ENCODE peak calls at places on chromosomes 3 and 15, in ten cellular contexts. E is uterus, I is stomach, G is A549, N is IMR-90, P is breast epithelium, V is body of pancreas, Z is tibial nerve, O is adrenal gland, L is sigmoid colon. F is an unnamed sample.

GRCh38 chr3:129534428-129535027 is 6.1 kb downstream of the RHO start:
- DNase-seq in E (no peak), I (no peak), G (no peak), N (no peak), P (no peak), V (peak), Z (no peak), O (peak), L (no peak), F (no peak)

GRCh38 chr15:101578443-101578894 is 73.7 kb downstream of the TM2D3 start:
- DNase-seq in E (no peak), I (peak), G (peak), N (no peak), P (no peak), V (peak), Z (no peak), O (peak), L (no peak), F (peak)

GRCh38 chr15:35309886-35310285 is 224.8 kb upstream of the NANOGP8 start:
- DNase-seq in E (no peak), I (no peak), G (no peak), N (peak), P (no peak), V (no peak), Z (no peak), O (no peak), L (no peak), F (no peak)

GRCh38 chr15:57924536-57924935 is 141.0 kb downstream of the ALDH1A2 start:
- DNase-seq in E (no peak), I (no peak), G (no peak), N (no peak), P (no peak), V (no peak), Z (no peak), O (no peak), L (no peak), F (no peak)

GRCh38 chr3:129180461-129180860 is 3.2 kb downstream of the CNBP start:
- DNase-seq in E (no peak), I (no peak), G (no peak), N (no peak), P (no peak), V (no peak), Z (no peak), O (no peak), L (no peak), F (no peak)

GRCh38 chr15:89492111-89492641 is 4.2 kb downstream of the RHCG start:
- DNase-seq in E (no peak), I (no peak), G (no peak), N (no peak), P (no peak), V (no peak), Z (no peak), O (no peak), L (peak), F (no peak)

GRCh38 chr15:52466134-52466701 is 62.5 kb downstream of the MYO5A start:
- DNase-seq in E (no peak), I (peak), G (no peak), N (no peak), P (no peak), V (peak), Z (no peak), O (peak), L (peak), F (no peak)

GRCh38 chr3:13479332-13479581 is 849 bp upstream of the HDAC11 start:
- DNase-seq in E (peak), I (peak), G (no peak), N (no peak), P (no peak), V (peak), Z (no peak), O (peak), L (no peak), F (no peak)

GRCh38 chr3:40971191-40972168 is 227.8 kb upstream of the CTNNB1 start:
- DNase-seq in E (peak), I (peak), G (peak), N (peak), P (no peak), V (peak), Z (peak), O (peak), L (peak), F (no peak)

GRCh38 chr15:101386006-101386405 is 91.0 kb upstream of the SNRPA1 start:
- DNase-seq in E (no peak), I (no peak), G (no peak), N (no peak), P (no peak), V (no peak), Z (no peak), O (no peak), L (no peak), F (no peak)

GRCh38 chr15:31374489-31374888 is 47.9 kb downstream of the KLF13 start:
- DNase-seq in E (no peak), I (no peak), G (no peak), N (no peak), P (no peak), V (no peak), Z (no peak), O (no peak), L (no peak), F (no peak)

GRCh38 chr3:64852738-64853137 is 164.9 kb upstream of the ADAMTS9 start:
- DNase-seq in E (no peak), I (no peak), G (peak), N (no peak), P (no peak), V (no peak), Z (no peak), O (no peak), L (no peak), F (no peak)

GRCh38 chr3:35263477-35263876 is 375.8 kb upstream of the ARPP21 start:
- DNase-seq in E (no peak), I (no peak), G (no peak), N (no peak), P (no peak), V (no peak), Z (no peak), O (no peak), L (no peak), F (no peak)

GRCh38 chr3:186783070-186783730 is at the start of gene EIF4A2:
- DNase-seq in E (peak), I (peak), G (peak), N (peak), P (peak), V (peak), Z (peak), O (peak), L (peak), F (peak)

GRCh38 chr3:186785517-186786018 is 2.2 kb downstream of the EIF4A2 start:
- DNase-seq in E (no peak), I (no peak), G (no peak), N (no peak), P (no peak), V (no peak), Z (no peak), O (no peak), L (no peak), F (no peak)

GRCh38 chr3:186782542-186783069 is 771 bp upstream of the EIF4A2 start:
- DNase-seq in E (no peak), I (no peak), G (no peak), N (no peak), P (no peak), V (no peak), Z (no peak), O (no peak), L (no peak), F (peak)

GRCh38 chr3:186784820-186785516 is 1.6 kb downstream of the EIF4A2 start:
- DNase-seq in E (no peak), I (no peak), G (no peak), N (no peak), P (no peak), V (peak), Z (no peak), O (no peak), L (no peak), F (peak)

GRCh38 chr3:186783731-186784515 is 546 bp downstream of the EIF4A2 start:
- DNase-seq in E (peak), I (peak), G (peak), N (peak), P (peak), V (peak), Z (peak), O (peak), L (peak), F (peak)
- TF ChIP-seq POLR2A in E (peak), I (no peak), G (peak), N (no peak), P (no peak), V (no peak), Z (peak), O (peak), L (peak), F (peak)

GRCh38 chr3:32780735-32781210 is 37.0 kb upstream of the TRIM71 start:
- DNase-seq in E (peak), I (peak), G (peak), N (peak), P (no peak), V (peak), Z (no peak), O (peak), L (peak), F (peak)

GRCh38 chr3:32780071-32780734 is 37.6 kb upstream of the TRIM71 start:
- DNase-seq in E (no peak), I (no peak), G (no peak), N (no peak), P (no peak), V (no peak), Z (no peak), O (no peak), L (peak), F (no peak)

GRCh38 chr3:32778389-32778788 is 39.4 kb upstream of the TRIM71 start:
- DNase-seq in E (no peak), I (no peak), G (no peak), N (no peak), P (no peak), V (no peak), Z (no peak), O (no peak), L (peak), F (no peak)

GRCh38 chr3:32782417-32782816 is 35.4 kb upstream of the TRIM71 start:
- DNase-seq in E (no peak), I (no peak), G (no peak), N (no peak), P (no peak), V (no peak), Z (no peak), O (no peak), L (peak), F (no peak)

DNA sequence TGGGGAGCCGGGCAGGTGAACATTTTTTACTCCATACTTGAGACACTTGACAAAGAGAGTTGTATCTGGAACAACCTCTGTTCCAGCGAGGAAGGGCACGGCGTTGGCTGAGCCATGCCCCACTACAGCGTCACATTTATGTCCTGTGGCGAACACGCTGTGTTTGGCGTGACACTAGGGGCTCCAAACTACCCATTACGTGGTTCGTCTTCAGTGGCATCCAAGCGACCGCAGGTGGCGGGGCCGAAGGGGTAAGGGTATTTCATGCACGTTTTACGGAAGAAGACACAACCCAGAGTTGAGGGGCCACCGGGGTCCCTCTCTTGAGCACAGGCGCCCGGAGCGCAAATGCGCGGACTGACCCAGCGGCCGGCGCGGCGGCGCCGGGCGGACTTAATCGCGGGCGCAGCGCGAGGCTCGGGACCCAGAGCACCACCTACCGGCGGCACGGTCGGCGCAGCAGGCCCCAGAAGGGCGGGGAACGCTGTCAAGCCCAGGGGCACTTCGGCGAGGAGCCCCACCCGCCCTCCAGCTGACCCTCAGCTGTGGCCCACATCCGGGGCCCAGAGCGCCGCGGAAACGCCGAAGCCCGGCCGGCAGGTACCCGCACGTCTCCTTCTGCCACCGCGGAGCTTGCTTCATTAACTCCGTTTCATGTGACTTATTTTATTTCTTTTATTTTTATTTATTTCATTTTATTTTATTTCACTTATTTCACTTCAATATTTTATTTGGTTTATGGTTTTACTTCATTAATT is 36.4 kb upstream of the TRIM71 start:
- DNase-seq in E (peak), I (peak), G (peak), N (peak), P (peak), V (peak), Z (peak), O (peak), L (peak), F (peak)
- TF ChIP-seq POLR2A in E (no peak), I (no peak), G (no peak), N (no peak), P (no peak), V (no peak), Z (no peak), O (no peak), L (no peak), F (no peak)

GRCh38 chr3:184716652-184717607 is 5.1 kb upstream of the MAGEF1 start:
- DNase-seq in E (peak), I (no peak), G (no peak), N (peak), P (no peak), V (no peak), Z (no peak), O (peak), L (no peak), F (no peak)
- TF ChIP-seq POLR2A in E (no peak), I (no peak), G (no peak), N (no peak), P (no peak), V (no peak), Z (no peak), O (no peak), L (no peak), F (no peak)

DNA sequence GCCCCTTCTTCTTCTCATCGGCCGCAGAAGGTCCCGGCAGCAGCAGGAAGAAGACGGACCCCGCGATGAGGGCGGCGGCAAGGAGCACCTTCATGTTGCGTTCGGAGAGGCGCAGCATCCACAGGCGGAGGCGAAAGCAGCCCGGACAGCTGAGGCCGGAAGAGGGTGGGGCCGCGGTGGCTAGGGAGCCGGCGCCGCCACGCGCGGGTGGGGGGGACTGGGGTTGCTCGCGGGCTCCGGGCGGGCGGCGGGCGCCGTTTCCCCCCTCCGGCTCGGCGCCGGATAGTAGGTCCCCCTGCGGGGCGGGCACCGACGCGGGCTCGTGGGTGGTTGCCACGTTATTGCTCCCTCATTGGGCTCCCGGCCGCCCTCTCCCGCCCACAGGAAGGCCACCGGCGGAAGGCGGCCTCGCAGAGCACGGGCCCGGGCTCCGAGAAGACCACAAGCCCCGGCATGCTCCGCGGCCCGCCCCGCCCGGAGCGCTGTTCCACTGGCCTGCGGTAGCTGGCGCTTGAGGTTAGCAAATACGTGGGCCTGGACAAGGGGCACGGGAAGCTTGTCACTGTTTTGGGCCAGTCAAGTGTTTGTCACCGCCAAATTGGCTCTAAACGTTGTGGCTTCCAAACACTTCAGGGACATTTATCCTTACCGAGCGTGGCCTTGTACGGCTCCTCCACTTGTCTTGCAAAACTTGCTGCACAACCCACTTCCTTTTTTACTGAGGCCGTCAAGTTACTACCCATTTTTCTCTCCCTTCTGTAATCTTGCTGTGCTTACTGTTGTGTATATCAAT is at the start of gene PPIB:
- DNase-seq in E (peak), I (peak), G (peak), N (peak), P (peak), V (peak), Z (peak), O (peak), L (peak), F (peak)
- TF ChIP-seq POLR2A in E (peak), I (no peak), G (peak), N (peak), P (peak), V (peak), Z (peak), O (peak), L (peak), F (peak)

GRCh38 chr15:60340207-60340921 is 57.4 kb downstream of the ANXA2 start:
- DNase-seq in E (no peak), I (no peak), G (no peak), N (no peak), P (no peak), V (no peak), Z (no peak), O (no peak), L (no peak), F (no peak)

GRCh38 chr15:60345616-60346015 is 52.2 kb downstream of the ANXA2 start:
- DNase-seq in E (no peak), I (no peak), G (no peak), N (no peak), P (no peak), V (no peak), Z (no peak), O (no peak), L (no peak), F (no peak)

GRCh38 chr15:60346077-60346476 is 51.7 kb downstream of the ANXA2 start:
- DNase-seq in E (no peak), I (no peak), G (no peak), N (no peak), P (no peak), V (no peak), Z (no peak), O (no peak), L (no peak), F (no peak)

GRCh38 chr15:60344987-60345386 is 52.8 kb downstream of the ANXA2 start:
- DNase-seq in E (no peak), I (no peak), G (no peak), N (no peak), P (no peak), V (no peak), Z (no peak), O (no peak), L (no peak), F (no peak)

DNA sequence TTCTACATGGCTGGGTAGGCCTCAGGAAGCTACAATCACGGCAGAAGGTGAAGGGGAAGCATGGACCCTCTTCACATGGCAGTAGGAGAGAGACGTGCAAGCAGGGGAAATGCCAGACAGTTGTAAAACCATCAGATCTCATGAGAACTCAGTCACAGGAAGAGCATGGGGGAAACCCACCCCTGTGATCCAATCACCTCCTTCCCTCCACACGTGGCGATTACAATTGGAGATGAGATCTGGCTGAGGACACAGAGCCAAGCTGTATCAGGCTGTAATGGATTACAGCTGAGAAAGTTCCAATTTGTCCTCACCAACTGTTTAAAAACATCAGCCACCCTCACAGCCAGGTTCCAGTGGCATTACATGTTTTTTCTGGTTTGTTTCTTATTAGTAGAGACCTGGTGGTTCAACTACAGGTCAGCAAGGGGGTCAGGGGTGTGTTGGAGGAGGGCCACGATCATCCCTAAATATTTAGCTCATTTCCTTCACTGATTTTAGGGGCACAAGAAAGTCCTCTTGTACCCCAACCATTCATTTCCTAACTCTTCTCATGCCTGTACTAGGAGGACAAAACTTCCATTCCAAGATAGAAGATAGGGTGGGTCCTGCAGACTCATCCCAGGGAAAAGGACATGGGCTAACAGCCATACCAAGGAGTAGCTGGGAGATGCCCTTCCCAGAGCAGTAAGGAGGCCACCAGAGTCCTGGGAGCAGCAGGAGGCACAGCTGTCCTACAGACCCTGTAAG is 54.4 kb downstream of the ANXA2 start:
- DNase-seq in E (no peak), I (no peak), G (no peak), N (no peak), P (no peak), V (no peak), Z (no peak), O (no peak), L (no peak), F (no peak)
- TF ChIP-seq POLR2A in E (no peak), I (no peak), G (no peak), N (no peak), P (no peak), V (no peak), Z (no peak), O (no peak), L (no peak), F (no peak)

DNA sequence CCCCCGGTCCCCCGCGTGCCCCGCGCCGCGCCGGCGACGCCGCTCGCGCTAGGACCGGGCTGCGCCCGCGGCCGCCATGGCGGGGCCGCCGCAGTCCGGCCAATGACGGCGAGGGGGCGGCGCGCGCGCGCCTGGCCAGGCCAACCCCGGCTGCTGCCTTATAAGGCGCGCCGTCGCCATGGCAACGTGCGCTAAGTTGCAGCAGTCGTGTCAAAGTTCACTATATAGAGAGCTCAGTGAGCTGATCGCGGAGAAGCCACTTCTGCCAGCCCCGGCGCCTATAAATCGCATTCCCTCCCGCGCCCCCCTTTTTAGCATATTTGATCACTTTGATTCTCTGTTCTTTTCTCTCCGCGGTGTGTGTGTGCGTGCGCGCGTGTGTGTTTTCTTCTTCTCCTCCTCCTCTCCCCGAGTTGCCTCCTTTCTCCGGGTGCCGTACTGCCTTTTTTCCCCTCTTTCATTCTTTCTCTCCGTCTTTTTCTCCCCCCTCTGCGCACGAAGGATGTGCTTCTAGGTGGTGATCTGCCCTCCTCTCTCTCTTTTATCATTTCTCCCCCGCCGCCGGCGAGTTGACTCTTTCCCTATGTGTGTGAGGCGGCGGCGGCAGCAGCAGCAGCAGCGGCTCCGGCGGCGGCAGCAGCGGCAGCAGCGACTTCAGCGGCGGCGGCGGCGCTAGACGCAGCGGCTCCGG is at the start of gene NR2F2:
- DNase-seq in E (peak), I (peak), G (peak), N (peak), P (peak), V (peak), Z (peak), O (peak), L (peak), F (peak)
- TF ChIP-seq POLR2A in E (peak), I (no peak), G (peak), N (peak), P (peak), V (peak), Z (peak), O (peak), L (peak), F (no peak)

GRCh38 chr15:99123706-99124451 is 19.0 kb downstream of the SYNM start:
- DNase-seq in E (peak), I (peak), G (peak), N (peak), P (peak), V (peak), Z (peak), O (peak), L (peak), F (no peak)
- TF ChIP-seq POLR2A in E (no peak), I (no peak), G (no peak), N (no peak), P (no peak), V (no peak), Z (no peak), O (peak), L (no peak), F (no peak)